ENCODE peak calls at places on chromosomes 3 and 15, in seven cellular contexts. One of them, this sample, is unnamed.

GRCh38 chr3:42473083-42473932 is 29.1 kb upstream of the VIPR1 start:
- DNase-seq in mucosa of descending colon: peak
- DNase-seq in PC-3: no peak
- DNase-seq in choroid plexus epithelial cell: peak
- DNase-seq in A549: no peak
- DNase-seq in GM23338: no peak
- DNase-seq in WERI-Rb-1: no peak
- DNase-seq in this sample: peak

GRCh38 chr3:194690501-194691372 is 5.1 kb downstream of the FAM43A start:
- DNase-seq in mucosa of descending colon: no peak
- DNase-seq in PC-3: peak
- DNase-seq in choroid plexus epithelial cell: peak
- DNase-seq in A549: no peak
- DNase-seq in GM23338: no peak
- DNase-seq in WERI-Rb-1: no peak
- DNase-seq in this sample: peak

GRCh38 chr15:29889545-29890329 is 67.5 kb upstream of the TJP1 start:
- DNase-seq in mucosa of descending colon: no peak
- DNase-seq in PC-3: peak
- DNase-seq in choroid plexus epithelial cell: no peak
- DNase-seq in A549: no peak
- DNase-seq in GM23338: peak
- DNase-seq in WERI-Rb-1: no peak
- DNase-seq in this sample: no peak

GRCh38 chr15:51499379-51499976 is 123.1 kb downstream of the DMXL2 start:
- DNase-seq in mucosa of descending colon: no peak
- DNase-seq in PC-3: peak
- DNase-seq in choroid plexus epithelial cell: peak
- DNase-seq in A549: peak
- DNase-seq in GM23338: peak
- DNase-seq in WERI-Rb-1: no peak
- DNase-seq in this sample: peak

GRCh38 chr15:31367730-31368344 is 41.2 kb downstream of the KLF13 start:
- DNase-seq in mucosa of descending colon: peak
- DNase-seq in PC-3: no peak
- DNase-seq in choroid plexus epithelial cell: no peak
- DNase-seq in A549: no peak
- DNase-seq in GM23338: no peak
- DNase-seq in WERI-Rb-1: no peak
- DNase-seq in this sample: no peak

GRCh38 chr3:116253511-116253910 is 191.8 kb downstream of the LSAMP start:
- DNase-seq in mucosa of descending colon: no peak
- DNase-seq in PC-3: peak
- DNase-seq in choroid plexus epithelial cell: no peak
- DNase-seq in A549: no peak
- DNase-seq in GM23338: no peak
- DNase-seq in WERI-Rb-1: no peak
- DNase-seq in this sample: no peak

GRCh38 chr15:62287066-62287857 is 122.2 kb upstream of the C2CD4B start:
- DNase-seq in mucosa of descending colon: no peak
- DNase-seq in PC-3: no peak
- DNase-seq in choroid plexus epithelial cell: peak
- DNase-seq in A549: no peak
- DNase-seq in GM23338: no peak
- DNase-seq in WERI-Rb-1: no peak
- DNase-seq in this sample: no peak

GRCh38 chr15:58576657-58577056 is 144.9 kb downstream of the LIPC start:
- DNase-seq in mucosa of descending colon: no peak
- DNase-seq in PC-3: no peak
- DNase-seq in choroid plexus epithelial cell: no peak
- DNase-seq in A549: no peak
- DNase-seq in GM23338: no peak
- DNase-seq in WERI-Rb-1: no peak
- DNase-seq in this sample: no peak

GRCh38 chr15:39784125-39784524 is 1.5 kb upstream of the FSIP1 start:
- DNase-seq in mucosa of descending colon: no peak
- DNase-seq in PC-3: peak
- DNase-seq in choroid plexus epithelial cell: no peak
- DNase-seq in A549: no peak
- DNase-seq in GM23338: no peak
- DNase-seq in WERI-Rb-1: no peak
- DNase-seq in this sample: peak

GRCh38 chr3:100899440-100900091 is 93.7 kb downstream of the ABI3BP start:
- DNase-seq in mucosa of descending colon: no peak
- DNase-seq in PC-3: peak
- DNase-seq in choroid plexus epithelial cell: no peak
- DNase-seq in A549: no peak
- DNase-seq in GM23338: no peak
- DNase-seq in WERI-Rb-1: no peak
- DNase-seq in this sample: peak

GRCh38 chr3:58535531-58536500 is 1.2 kb downstream of the ACOX2 start:
- DNase-seq in mucosa of descending colon: peak
- DNase-seq in PC-3: peak
- DNase-seq in choroid plexus epithelial cell: peak
- DNase-seq in A549: no peak
- DNase-seq in GM23338: no peak
- DNase-seq in WERI-Rb-1: no peak
- DNase-seq in this sample: peak

DNA sequence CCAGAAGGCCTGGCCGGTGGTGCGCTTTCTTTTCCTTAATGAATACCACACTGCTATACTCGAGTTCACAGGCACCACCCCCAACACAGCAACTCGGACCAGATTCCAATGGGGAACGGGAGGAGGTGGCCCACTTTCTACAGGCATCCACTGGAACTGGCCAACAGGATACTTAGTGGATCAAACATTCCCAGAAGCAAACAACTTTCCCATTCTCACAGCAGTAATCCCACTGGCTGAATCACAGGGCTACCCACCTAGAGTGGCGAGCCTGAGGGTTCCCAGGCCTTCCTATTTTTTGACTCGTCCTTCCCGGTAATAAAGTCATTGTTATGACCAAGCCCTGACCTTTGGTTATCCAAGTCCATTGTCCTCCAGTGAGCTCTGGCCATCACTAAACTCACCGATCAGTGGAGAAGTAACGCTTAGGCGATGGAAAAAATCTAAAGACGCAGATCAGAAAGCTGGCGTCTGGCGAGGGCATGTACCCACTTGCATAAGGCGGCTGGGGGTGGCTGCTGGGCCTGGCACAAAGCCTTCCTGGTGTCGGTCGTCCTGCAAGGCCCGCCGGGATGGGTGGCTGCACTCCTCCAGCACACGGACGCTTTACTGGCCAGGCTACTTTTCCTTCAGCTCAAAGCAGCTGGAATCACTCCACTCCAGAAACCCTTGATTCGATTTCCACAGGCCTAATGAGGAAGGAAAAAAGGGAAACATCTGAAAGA is 1.2 kb downstream of the EOGT start:
- DNase-seq in mucosa of descending colon: peak
- DNase-seq in PC-3: no peak
- DNase-seq in choroid plexus epithelial cell: peak
- DNase-seq in A549: no peak
- DNase-seq in GM23338: peak
- DNase-seq in WERI-Rb-1: no peak
- DNase-seq in this sample: peak
- H3K4me3 ChIP-seq in mucosa of descending colon: no peak
- H3K4me3 ChIP-seq in PC-3: peak
- H3K4me3 ChIP-seq in choroid plexus epithelial cell: peak
- H3K4me3 ChIP-seq in A549: peak
- H3K4me3 ChIP-seq in GM23338: peak
- H3K4me3 ChIP-seq in WERI-Rb-1: peak
- H3K4me3 ChIP-seq in this sample: peak

DNA sequence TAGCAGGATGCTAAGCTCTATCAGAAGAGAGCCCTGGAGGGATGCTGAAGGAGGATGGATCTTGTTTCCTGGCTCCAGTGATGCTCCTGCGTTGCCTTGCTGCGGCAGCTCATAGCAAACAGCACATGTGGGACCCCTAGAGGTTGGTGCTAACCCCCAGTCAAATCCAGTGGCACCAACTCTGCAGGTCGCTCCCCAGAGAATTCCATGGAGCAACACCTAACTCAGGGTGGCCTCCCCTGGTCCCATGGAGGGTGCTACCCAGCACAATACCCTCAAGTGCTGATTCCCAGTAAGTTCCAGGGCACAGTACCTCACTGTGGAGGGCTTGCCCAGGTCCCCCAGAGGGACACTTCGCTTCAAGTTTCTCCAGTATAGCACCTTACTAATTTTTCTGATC is 231.2 kb downstream of the NEK10 start:
- DNase-seq in mucosa of descending colon: no peak
- DNase-seq in PC-3: no peak
- DNase-seq in choroid plexus epithelial cell: no peak
- DNase-seq in A549: no peak
- DNase-seq in GM23338: peak
- DNase-seq in WERI-Rb-1: no peak
- DNase-seq in this sample: no peak
- TF ChIP-seq CTCF in mucosa of descending colon: no peak
- TF ChIP-seq CTCF in PC-3: no peak
- TF ChIP-seq CTCF in choroid plexus epithelial cell: no peak
- TF ChIP-seq CTCF in A549: no peak
- TF ChIP-seq CTCF in GM23338: peak
- TF ChIP-seq CTCF in WERI-Rb-1: no peak
- TF ChIP-seq CTCF in this sample: no peak

GRCh38 chr3:188446791-188447190 is 292.8 kb downstream of the LPP start:
- DNase-seq in mucosa of descending colon: no peak
- DNase-seq in PC-3: no peak
- DNase-seq in choroid plexus epithelial cell: no peak
- DNase-seq in A549: no peak
- DNase-seq in GM23338: no peak
- DNase-seq in WERI-Rb-1: no peak
- DNase-seq in this sample: no peak
- H3K4me3 ChIP-seq in mucosa of descending colon: no peak
- H3K4me3 ChIP-seq in PC-3: no peak
- H3K4me3 ChIP-seq in choroid plexus epithelial cell: no peak
- H3K4me3 ChIP-seq in A549: no peak
- H3K4me3 ChIP-seq in GM23338: no peak
- H3K4me3 ChIP-seq in WERI-Rb-1: no peak
- H3K4me3 ChIP-seq in this sample: no peak

GRCh38 chr3:127549826-127550487 is 40.6 kb downstream of the TPRA1 start:
- DNase-seq in mucosa of descending colon: no peak
- DNase-seq in PC-3: peak
- DNase-seq in choroid plexus epithelial cell: no peak
- DNase-seq in A549: no peak
- DNase-seq in GM23338: no peak
- DNase-seq in WERI-Rb-1: no peak
- DNase-seq in this sample: no peak
- TF ChIP-seq CTCF in mucosa of descending colon: no peak
- TF ChIP-seq CTCF in PC-3: peak
- TF ChIP-seq CTCF in choroid plexus epithelial cell: no peak
- TF ChIP-seq CTCF in A549: no peak
- TF ChIP-seq CTCF in GM23338: no peak
- TF ChIP-seq CTCF in WERI-Rb-1: no peak
- TF ChIP-seq CTCF in this sample: no peak

GRCh38 chr3:12135029-12135634 is 23.6 kb downstream of the TIMP4 start:
- DNase-seq in mucosa of descending colon: peak
- DNase-seq in PC-3: peak
- DNase-seq in choroid plexus epithelial cell: peak
- DNase-seq in A549: peak
- DNase-seq in GM23338: peak
- DNase-seq in WERI-Rb-1: peak
- DNase-seq in this sample: peak
- H3K4me3 ChIP-seq in mucosa of descending colon: no peak
- H3K4me3 ChIP-seq in PC-3: no peak
- H3K4me3 ChIP-seq in choroid plexus epithelial cell: no peak
- H3K4me3 ChIP-seq in A549: no peak
- H3K4me3 ChIP-seq in GM23338: no peak
- H3K4me3 ChIP-seq in WERI-Rb-1: no peak
- H3K4me3 ChIP-seq in this sample: no peak